ENCODE peak calls at places on chromosome 16, in seven cellular contexts. W, B, S, L, X, O and A are unnamed samples.

GRCh38 chr16:62036101-62036806 is at the start of gene CDH8:
- DNase-seq in W (no peak), B (no peak), S (no peak), L (peak; percentile 43), X (no peak), O (no peak), A (no peak)

GRCh38 chr16:54447606-54448440 is 161.2 kb upstream of the IRX3 start:
- DNase-seq in W (no peak), B (no peak), S (peak; percentile 85), L (no peak), X (no peak), O (peak; percentile 87), A (no peak)

GRCh38 chr16:15653227-15653626 is 3.2 kb downstream of the NDE1 start:
- DNase-seq in W (no peak), B (no peak), S (no peak), L (no peak), X (no peak), O (peak; percentile 91), A (no peak)

GRCh38 chr16:69176033-69176780 is 10.8 kb upstream of the SNTB2 start:
- DNase-seq in W (no peak), B (no peak), S (no peak), L (no peak), X (no peak), O (peak; percentile 72), A (no peak)

GRCh38 chr16:65336169-65336568 is 214.3 kb upstream of the CDH11 start:
- DNase-seq in W (no peak), B (no peak), S (peak; percentile 70), L (no peak), X (no peak), O (peak; percentile 88), A (no peak)

GRCh38 chr16:11101695-11102522 is 154.1 kb downstream of the SOCS1 start:
- DNase-seq in W (no peak), B (no peak), S (no peak), L (no peak), X (no peak), O (peak; percentile 84), A (no peak)

GRCh38 chr16:23826528-23827244 is 9.1 kb upstream of the PRKCB start:
- DNase-seq in W (no peak), B (no peak), S (no peak), L (no peak), X (no peak), O (no peak), A (no peak)

GRCh38 chr16:28999577-28999976 is 14.7 kb downstream of the LAT start:
- DNase-seq in W (no peak), B (no peak), S (no peak), L (no peak), X (no peak), O (no peak), A (no peak)

GRCh38 chr16:11481987-11482386 is 104.7 kb downstream of the LITAF start:
- DNase-seq in W (no peak), B (no peak), S (no peak), L (no peak), X (no peak), O (peak; percentile 87), A (no peak)

GRCh38 chr16:89072216-89073130 is 21.2 kb upstream of the ACSF3 start:
- DNase-seq in W (no peak), B (no peak), S (no peak), L (no peak), X (no peak), O (peak; percentile 12), A (no peak)

GRCh38 chr16:84278968-84279367 is 15.7 kb upstream of the WFDC1 start:
- DNase-seq in W (no peak), B (no peak), S (no peak), L (no peak), X (no peak), O (no peak), A (no peak)

GRCh38 chr16:81168406-81168805 is 70.1 kb upstream of the BCO1 start:
- DNase-seq in W (no peak), B (no peak), S (no peak), L (no peak), X (no peak), O (no peak), A (no peak)

GRCh38 chr16:2296662-2297505 is 29.0 kb upstream of the RNPS1 start:
- DNase-seq in W (no peak), B (peak; percentile 12), S (no peak), L (peak; percentile 18), X (peak; percentile 53), O (peak; percentile 30), A (peak; percentile 38)

GRCh38 chr16:3783516-3783915 is 66.2 kb upstream of the TRAP1 start:
- DNase-seq in W (no peak), B (no peak), S (no peak), L (no peak), X (no peak), O (no peak), A (no peak)

GRCh38 chr16:53946745-53947386 is 242.9 kb downstream of the FTO start:
- DNase-seq in W (no peak), B (no peak), S (no peak), L (no peak), X (no peak), O (no peak), A (no peak)